ENCODE peak calls at places on chromosomes 11 and 22, in seven cellular contexts. One of them, this sample, is unnamed.

GRCh38 chr22:24175160-24175808 is 6.0 kb upstream of the SUSD2 start:
- DNase-seq in uterus: peak; percentile 82
- DNase-seq in fibroblast of pulmonary artery: peak; percentile 81
- DNase-seq in A549: peak; percentile 53
- DNase-seq in pancreas: peak; percentile 70
- DNase-seq in bronchial epithelial cell: peak; percentile 36
- DNase-seq in cardiac muscle cell: peak; percentile 84
- DNase-seq in this sample: peak; percentile 71

GRCh38 chr22:19173047-19174035 is 5.2 kb downstream of the SLC25A1 start:
- DNase-seq in pancreas: no peak
- DNase-seq in uterus: no peak
- DNase-seq in cardiac muscle cell: no peak
- DNase-seq in bronchial epithelial cell: no peak
- DNase-seq in fibroblast of pulmonary artery: no peak
- DNase-seq in A549: no peak
- DNase-seq in this sample: no peak

GRCh38 chr22:19515654-19516377 is 8.4 kb downstream of the CLDN5 start:
- DNase-seq in fibroblast of pulmonary artery: no peak
- DNase-seq in uterus: no peak
- DNase-seq in A549: no peak
- DNase-seq in cardiac muscle cell: no peak
- DNase-seq in pancreas: no peak
- DNase-seq in bronchial epithelial cell: no peak
- DNase-seq in this sample: no peak

GRCh38 chr22:37807410-37808293 is at the start of gene GCAT:
- DNase-seq in bronchial epithelial cell: peak; percentile 89
- DNase-seq in uterus: peak; percentile 96
- DNase-seq in fibroblast of pulmonary artery: peak; percentile 96
- DNase-seq in cardiac muscle cell: peak; percentile 98
- DNase-seq in pancreas: peak; percentile 97
- DNase-seq in A549: peak; percentile 91
- DNase-seq in this sample: peak; percentile 99

GRCh38 chr11:12066799-12067508 is 43.4 kb upstream of the MICAL2 start:
- DNase-seq in bronchial epithelial cell: peak; percentile 69
- DNase-seq in cardiac muscle cell: peak; percentile 49
- DNase-seq in uterus: peak; percentile 62
- DNase-seq in pancreas: no peak
- DNase-seq in fibroblast of pulmonary artery: peak; percentile 53
- DNase-seq in A549: no peak
- DNase-seq in this sample: peak; percentile 79

GRCh38 chr22:21842946-21843345 is 24.5 kb downstream of the MAPK1 start:
- DNase-seq in fibroblast of pulmonary artery: no peak
- DNase-seq in A549: no peak
- DNase-seq in uterus: no peak
- DNase-seq in cardiac muscle cell: no peak
- DNase-seq in bronchial epithelial cell: no peak
- DNase-seq in pancreas: no peak
- DNase-seq in this sample: no peak

GRCh38 chr22:37486224-37486845 is at the start of gene MFNG:
- DNase-seq in bronchial epithelial cell: peak; percentile 41
- DNase-seq in pancreas: peak; percentile 69
- DNase-seq in fibroblast of pulmonary artery: peak; percentile 34
- DNase-seq in cardiac muscle cell: peak; percentile 25
- DNase-seq in uterus: peak; percentile 51
- DNase-seq in A549: peak; percentile 54
- DNase-seq in this sample: peak; percentile 48

GRCh38 chr11:33529461-33529860 is 171.2 kb downstream of the C11orf91 start:
- DNase-seq in A549: no peak
- DNase-seq in fibroblast of pulmonary artery: no peak
- DNase-seq in uterus: no peak
- DNase-seq in bronchial epithelial cell: no peak
- DNase-seq in cardiac muscle cell: no peak
- DNase-seq in pancreas: no peak
- DNase-seq in this sample: no peak

GRCh38 chr22:39292561-39293074 is 26.8 kb downstream of the RPL3 start:
- DNase-seq in fibroblast of pulmonary artery: peak; percentile 97
- DNase-seq in bronchial epithelial cell: peak; percentile 93
- DNase-seq in uterus: peak; percentile 95
- DNase-seq in cardiac muscle cell: peak; percentile 99
- DNase-seq in pancreas: peak; percentile 98
- DNase-seq in A549: peak; percentile 81
- DNase-seq in this sample: peak; percentile 95

GRCh38 chr11:130122141-130122575 is 37.4 kb upstream of the ST14 start:
- DNase-seq in fibroblast of pulmonary artery: no peak
- DNase-seq in A549: no peak
- DNase-seq in cardiac muscle cell: no peak
- DNase-seq in bronchial epithelial cell: peak; percentile 65
- DNase-seq in uterus: no peak
- DNase-seq in pancreas: no peak
- DNase-seq in this sample: peak; percentile 77

GRCh38 chr11:72443016-72443415 is 8.7 kb upstream of the CLPB start:
- DNase-seq in cardiac muscle cell: peak; percentile 48
- DNase-seq in A549: no peak
- DNase-seq in uterus: no peak
- DNase-seq in pancreas: no peak
- DNase-seq in bronchial epithelial cell: peak; percentile 36
- DNase-seq in fibroblast of pulmonary artery: peak; percentile 56
- DNase-seq in this sample: peak; percentile 47

GRCh38 chr11:77993902-77994301 is 566 bp downstream of the INTS4 start:
- DNase-seq in fibroblast of pulmonary artery: no peak
- DNase-seq in cardiac muscle cell: no peak
- DNase-seq in uterus: no peak
- DNase-seq in bronchial epithelial cell: no peak
- DNase-seq in A549: no peak
- DNase-seq in pancreas: no peak
- DNase-seq in this sample: no peak

GRCh38 chr11:35822815-35823495 is 120.9 kb upstream of the LDLRAD3 start:
- DNase-seq in cardiac muscle cell: no peak
- DNase-seq in A549: no peak
- DNase-seq in pancreas: no peak
- DNase-seq in fibroblast of pulmonary artery: peak; percentile 15
- DNase-seq in uterus: no peak
- DNase-seq in bronchial epithelial cell: no peak
- DNase-seq in this sample: no peak

GRCh38 chr22:30005213-30005857 is 74.9 kb upstream of the HORMAD2 start:
- DNase-seq in bronchial epithelial cell: peak; percentile 57
- DNase-seq in uterus: peak; percentile 71
- DNase-seq in A549: peak; percentile 27
- DNase-seq in fibroblast of pulmonary artery: peak; percentile 80
- DNase-seq in pancreas: no peak
- DNase-seq in cardiac muscle cell: peak; percentile 80
- DNase-seq in this sample: peak; percentile 66

GRCh38 chr11:6733326-6734030 is 38.3 kb downstream of the OR2AG2 start:
- DNase-seq in bronchial epithelial cell: no peak
- DNase-seq in cardiac muscle cell: no peak
- DNase-seq in pancreas: no peak
- DNase-seq in fibroblast of pulmonary artery: no peak
- DNase-seq in uterus: no peak
- DNase-seq in A549: no peak
- DNase-seq in this sample: no peak

GRCh38 chr11:61911701-61912529 is 5.5 kb downstream of the RAB3IL1 start:
- DNase-seq in pancreas: no peak
- DNase-seq in uterus: peak; percentile 17
- DNase-seq in fibroblast of pulmonary artery: no peak
- DNase-seq in bronchial epithelial cell: no peak
- DNase-seq in A549: no peak
- DNase-seq in cardiac muscle cell: no peak
- DNase-seq in this sample: no peak

GRCh38 chr11:6538892-6539291 is 41.8 kb downstream of the DNHD1 start:
- DNase-seq in uterus: no peak
- DNase-seq in bronchial epithelial cell: no peak
- DNase-seq in pancreas: no peak
- DNase-seq in A549: no peak
- DNase-seq in fibroblast of pulmonary artery: no peak
- DNase-seq in cardiac muscle cell: no peak
- DNase-seq in this sample: no peak

DNA sequence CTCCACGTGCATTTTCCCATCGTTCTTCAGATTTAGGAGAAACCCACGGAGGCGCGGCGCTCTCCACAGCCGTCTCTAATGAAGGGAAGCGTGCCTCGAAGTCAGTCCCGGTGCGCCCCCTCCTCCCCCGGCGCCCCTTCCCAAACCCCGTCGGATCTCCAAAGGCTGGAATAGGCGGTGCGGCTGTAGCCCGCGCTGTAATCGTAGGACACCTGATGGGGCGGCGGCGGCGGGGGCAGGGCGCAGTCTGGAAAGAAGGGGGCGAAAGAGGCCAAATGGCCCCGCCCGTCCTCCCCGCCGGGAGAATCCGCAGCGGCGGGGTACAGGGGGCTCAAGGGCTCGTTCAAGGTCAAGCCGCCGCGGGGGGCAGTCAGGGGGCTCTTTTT is 1.3 kb downstream of the FAM181B start:
- DNase-seq in cardiac muscle cell: no peak
- DNase-seq in bronchial epithelial cell: no peak
- DNase-seq in fibroblast of pulmonary artery: no peak
- DNase-seq in uterus: no peak
- DNase-seq in pancreas: no peak
- DNase-seq in A549: no peak
- DNase-seq in this sample: no peak
- H3K4me3 ChIP-seq in cardiac muscle cell: peak overlapping the region; percentile 76
- H3K4me3 ChIP-seq in bronchial epithelial cell: peak overlapping the region; percentile 60
- H3K4me3 ChIP-seq in fibroblast of pulmonary artery: no peak overlapping the region
- H3K4me3 ChIP-seq in uterus: peak overlapping the region; percentile 64
- H3K4me3 ChIP-seq in pancreas: peak overlapping the region; percentile 57
- H3K4me3 ChIP-seq in A549: peak overlapping the region; percentile 52
- H3K4me3 ChIP-seq in this sample: peak overlapping the region; percentile 34

DNA sequence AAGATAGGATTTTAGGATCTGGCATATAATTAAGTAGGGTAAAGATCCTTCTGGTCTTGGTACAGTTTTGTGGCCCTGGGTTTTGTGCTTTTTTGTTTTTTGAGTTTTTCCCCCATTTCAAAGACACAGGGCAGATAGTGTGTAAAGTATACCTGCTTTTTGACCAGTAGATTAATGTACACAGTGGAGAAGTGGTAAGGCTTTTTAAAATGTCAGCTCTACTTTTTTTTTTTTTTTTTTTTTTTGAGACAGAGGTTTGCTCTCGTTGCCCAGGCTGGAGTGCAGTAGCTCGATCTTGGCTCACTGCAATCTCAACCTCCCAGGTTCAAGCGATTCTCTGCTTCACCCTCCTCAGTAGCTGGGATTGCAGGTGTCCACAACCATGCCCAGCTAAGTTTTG is 4.0 kb downstream of the EP300 start:
- DNase-seq in A549: no peak
- DNase-seq in uterus: no peak
- DNase-seq in fibroblast of pulmonary artery: no peak
- DNase-seq in bronchial epithelial cell: no peak
- DNase-seq in pancreas: no peak
- DNase-seq in cardiac muscle cell: no peak
- DNase-seq in this sample: no peak
- H3K4me3 ChIP-seq in A549: no peak overlapping the region
- H3K4me3 ChIP-seq in uterus: peak overlapping the region; percentile 4
- H3K4me3 ChIP-seq in fibroblast of pulmonary artery: peak overlapping the region; percentile 2
- H3K4me3 ChIP-seq in bronchial epithelial cell: no peak overlapping the region
- H3K4me3 ChIP-seq in pancreas: no peak overlapping the region
- H3K4me3 ChIP-seq in cardiac muscle cell: peak overlapping the region; percentile 15
- H3K4me3 ChIP-seq in this sample: peak overlapping the region; percentile 8

GRCh38 chr11:116736763-116737162 is 36.0 kb downstream of the BUD13 start:
- DNase-seq in cardiac muscle cell: no peak
- DNase-seq in uterus: no peak
- DNase-seq in A549: peak; percentile 33
- DNase-seq in fibroblast of pulmonary artery: peak; percentile 5
- DNase-seq in bronchial epithelial cell: peak; percentile 22
- DNase-seq in pancreas: no peak
- DNase-seq in this sample: no peak

GRCh38 chr11:116742104-116742503 is 30.7 kb downstream of the BUD13 start:
- DNase-seq in fibroblast of pulmonary artery: peak; percentile 43
- DNase-seq in A549: no peak
- DNase-seq in uterus: no peak
- DNase-seq in cardiac muscle cell: peak; percentile 42
- DNase-seq in pancreas: no peak
- DNase-seq in bronchial epithelial cell: peak; percentile 77
- DNase-seq in this sample: peak; percentile 27

GRCh38 chr11:116738975-116739374 is 33.8 kb downstream of the BUD13 start:
- DNase-seq in A549: no peak
- DNase-seq in uterus: no peak
- DNase-seq in pancreas: no peak
- DNase-seq in fibroblast of pulmonary artery: no peak
- DNase-seq in bronchial epithelial cell: no peak
- DNase-seq in cardiac muscle cell: no peak
- DNase-seq in this sample: no peak

DNA sequence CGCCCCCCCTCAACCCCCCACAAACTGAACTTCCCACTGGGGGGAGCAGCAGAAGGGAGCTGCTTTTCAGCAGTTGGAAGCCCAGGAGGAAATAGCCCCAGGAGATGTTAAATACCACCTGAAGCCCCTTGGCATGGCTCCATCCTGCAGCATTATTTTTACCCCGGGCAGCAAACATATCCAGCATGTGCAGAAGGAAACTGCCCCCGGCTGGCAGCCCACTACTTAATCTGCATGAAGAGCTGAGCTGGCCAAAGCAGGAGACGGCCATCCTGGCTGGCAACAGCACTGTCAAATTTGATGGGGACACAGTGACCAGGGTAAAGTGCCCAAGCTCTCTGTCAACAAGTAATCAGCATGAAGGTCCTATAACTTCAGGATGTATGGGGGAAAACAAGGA is 32.0 kb downstream of the BUD13 start:
- DNase-seq in A549: no peak
- DNase-seq in pancreas: no peak
- DNase-seq in uterus: no peak
- DNase-seq in cardiac muscle cell: no peak
- DNase-seq in bronchial epithelial cell: no peak
- DNase-seq in fibroblast of pulmonary artery: no peak
- DNase-seq in this sample: no peak
- H3K4me3 ChIP-seq in A549: no peak overlapping the region
- H3K4me3 ChIP-seq in pancreas: no peak overlapping the region
- H3K4me3 ChIP-seq in uterus: no peak overlapping the region
- H3K4me3 ChIP-seq in cardiac muscle cell: no peak overlapping the region
- H3K4me3 ChIP-seq in bronchial epithelial cell: no peak overlapping the region
- H3K4me3 ChIP-seq in fibroblast of pulmonary artery: no peak overlapping the region
- H3K4me3 ChIP-seq in this sample: no peak overlapping the region

GRCh38 chr11:3795131-3796092 is 1.9 kb downstream of the NUP98 start:
- DNase-seq in cardiac muscle cell: no peak
- DNase-seq in pancreas: no peak
- DNase-seq in uterus: no peak
- DNase-seq in bronchial epithelial cell: no peak
- DNase-seq in fibroblast of pulmonary artery: no peak
- DNase-seq in A549: no peak
- DNase-seq in this sample: no peak

GRCh38 chr11:3796346-3796745 is 1.0 kb downstream of the NUP98 start:
- DNase-seq in A549: no peak
- DNase-seq in fibroblast of pulmonary artery: no peak
- DNase-seq in cardiac muscle cell: no peak
- DNase-seq in pancreas: no peak
- DNase-seq in bronchial epithelial cell: no peak
- DNase-seq in uterus: no peak
- DNase-seq in this sample: no peak

GRCh38 chr11:3796796-3797328 is 492 bp downstream of the NUP98 start:
- DNase-seq in uterus: no peak
- DNase-seq in cardiac muscle cell: no peak
- DNase-seq in bronchial epithelial cell: peak; percentile 28
- DNase-seq in fibroblast of pulmonary artery: peak; percentile 5
- DNase-seq in A549: peak; percentile 49
- DNase-seq in pancreas: no peak
- DNase-seq in this sample: no peak

GRCh38 chr11:3799143-3799542 is 1.8 kb upstream of the NUP98 start:
- DNase-seq in cardiac muscle cell: no peak
- DNase-seq in A549: no peak
- DNase-seq in pancreas: no peak
- DNase-seq in uterus: no peak
- DNase-seq in fibroblast of pulmonary artery: no peak
- DNase-seq in bronchial epithelial cell: no peak
- DNase-seq in this sample: no peak

GRCh38 chr11:3797329-3798090 is at the start of gene NUP98:
- DNase-seq in cardiac muscle cell: peak; percentile 100
- DNase-seq in fibroblast of pulmonary artery: peak; percentile 100
- DNase-seq in A549: peak; percentile 98
- DNase-seq in bronchial epithelial cell: peak; percentile 99
- DNase-seq in pancreas: peak; percentile 100
- DNase-seq in uterus: peak; percentile 100
- DNase-seq in this sample: peak; percentile 100
- H3K4me3 ChIP-seq in cardiac muscle cell: peak within 1 kb of the TSS; percentile 41
- H3K4me3 ChIP-seq in fibroblast of pulmonary artery: peak within 1 kb of the TSS; percentile 82
- H3K4me3 ChIP-seq in A549: peak within 1 kb of the TSS; percentile 100
- H3K4me3 ChIP-seq in bronchial epithelial cell: peak within 1 kb of the TSS; percentile 98
- H3K4me3 ChIP-seq in pancreas: peak within 1 kb of the TSS; percentile 58
- H3K4me3 ChIP-seq in uterus: peak within 1 kb of the TSS; percentile 75
- H3K4me3 ChIP-seq in this sample: peak within 1 kb of the TSS; percentile 99